ENCODE peak calls at places on chromosomes 7 and 10, in eight cellular contexts. One of them, this sample, is unnamed.

GRCh38 chr10:84510121-84510520 is 181.7 kb downstream of the CCSER2 start:
- DNase-seq in dorsolateral prefrontal cortex: no peak
- DNase-seq in endothelial cell: no peak
- DNase-seq in NCI-H748 treated with DMSO at 0.1 percent for 48 hours: no peak
- DNase-seq in Calu3: no peak
- DNase-seq in ELF-1: no peak
- DNase-seq in GM23338: no peak
- DNase-seq in cardiac septum: no peak
- DNase-seq in this sample: no peak

GRCh38 chr7:40569326-40569725 is 434.5 kb downstream of the SUGCT start:
- DNase-seq in dorsolateral prefrontal cortex: no peak
- DNase-seq in endothelial cell: no peak
- DNase-seq in NCI-H748 treated with DMSO at 0.1 percent for 48 hours: no peak
- DNase-seq in Calu3: no peak
- DNase-seq in ELF-1: no peak
- DNase-seq in GM23338: peak
- DNase-seq in cardiac septum: no peak
- DNase-seq in this sample: no peak

GRCh38 chr7:130151591-130152269 is 53.5 kb downstream of the TMEM209 start:
- DNase-seq in dorsolateral prefrontal cortex: no peak
- DNase-seq in endothelial cell: no peak
- DNase-seq in NCI-H748 treated with DMSO at 0.1 percent for 48 hours: no peak
- DNase-seq in Calu3: no peak
- DNase-seq in ELF-1: no peak
- DNase-seq in GM23338: no peak
- DNase-seq in cardiac septum: no peak
- DNase-seq in this sample: peak

GRCh38 chr7:1476859-1477258 is 17.6 kb upstream of the MICALL2 start:
- DNase-seq in dorsolateral prefrontal cortex: no peak
- DNase-seq in endothelial cell: no peak
- DNase-seq in NCI-H748 treated with DMSO at 0.1 percent for 48 hours: no peak
- DNase-seq in Calu3: no peak
- DNase-seq in ELF-1: no peak
- DNase-seq in GM23338: no peak
- DNase-seq in cardiac septum: no peak
- DNase-seq in this sample: no peak

GRCh38 chr10:8581521-8582225 is 527.2 kb downstream of the GATA3 start:
- DNase-seq in dorsolateral prefrontal cortex: no peak
- DNase-seq in endothelial cell: no peak
- DNase-seq in NCI-H748 treated with DMSO at 0.1 percent for 48 hours: no peak
- DNase-seq in Calu3: no peak
- DNase-seq in ELF-1: peak
- DNase-seq in GM23338: no peak
- DNase-seq in cardiac septum: no peak
- DNase-seq in this sample: no peak

GRCh38 chr10:69552268-69552667 is 21.0 kb downstream of the NEUROG3 start:
- DNase-seq in dorsolateral prefrontal cortex: no peak
- DNase-seq in endothelial cell: no peak
- DNase-seq in NCI-H748 treated with DMSO at 0.1 percent for 48 hours: no peak
- DNase-seq in Calu3: no peak
- DNase-seq in ELF-1: no peak
- DNase-seq in GM23338: no peak
- DNase-seq in cardiac septum: no peak
- DNase-seq in this sample: no peak

GRCh38 chr10:1102392-1102791 is 46.2 kb downstream of the WDR37 start:
- DNase-seq in dorsolateral prefrontal cortex: no peak
- DNase-seq in endothelial cell: no peak
- DNase-seq in NCI-H748 treated with DMSO at 0.1 percent for 48 hours: no peak
- DNase-seq in Calu3: no peak
- DNase-seq in ELF-1: no peak
- DNase-seq in GM23338: no peak
- DNase-seq in cardiac septum: no peak
- DNase-seq in this sample: no peak

GRCh38 chr7:129091484-129092002 is 36.6 kb upstream of the TNPO3 start:
- DNase-seq in dorsolateral prefrontal cortex: peak
- DNase-seq in endothelial cell: peak
- DNase-seq in NCI-H748 treated with DMSO at 0.1 percent for 48 hours: peak
- DNase-seq in Calu3: peak
- DNase-seq in ELF-1: peak
- DNase-seq in GM23338: peak
- DNase-seq in cardiac septum: peak
- DNase-seq in this sample: peak

GRCh38 chr7:85508642-85509429 is 322.0 kb upstream of the SEMA3D start:
- DNase-seq in dorsolateral prefrontal cortex: no peak
- DNase-seq in endothelial cell: no peak
- DNase-seq in NCI-H748 treated with DMSO at 0.1 percent for 48 hours: no peak
- DNase-seq in Calu3: no peak
- DNase-seq in ELF-1: no peak
- DNase-seq in GM23338: no peak
- DNase-seq in cardiac septum: no peak
- DNase-seq in this sample: no peak

GRCh38 chr10:126502481-126502880 is 114.2 kb upstream of the ADAM12 start:
- DNase-seq in dorsolateral prefrontal cortex: no peak
- DNase-seq in endothelial cell: no peak
- DNase-seq in NCI-H748 treated with DMSO at 0.1 percent for 48 hours: no peak
- DNase-seq in Calu3: no peak
- DNase-seq in ELF-1: no peak
- DNase-seq in GM23338: no peak
- DNase-seq in cardiac septum: no peak
- DNase-seq in this sample: no peak

GRCh38 chr7:47804767-47805545 is 143.3 kb downstream of the PKD1L1 start:
- DNase-seq in dorsolateral prefrontal cortex: no peak
- DNase-seq in endothelial cell: no peak
- DNase-seq in NCI-H748 treated with DMSO at 0.1 percent for 48 hours: no peak
- DNase-seq in Calu3: no peak
- DNase-seq in ELF-1: no peak
- DNase-seq in GM23338: no peak
- DNase-seq in cardiac septum: no peak
- DNase-seq in this sample: no peak

GRCh38 chr10:74208081-74208480 is 57.1 kb downstream of the ADK start:
- DNase-seq in dorsolateral prefrontal cortex: no peak
- DNase-seq in endothelial cell: no peak
- DNase-seq in NCI-H748 treated with DMSO at 0.1 percent for 48 hours: peak
- DNase-seq in Calu3: peak
- DNase-seq in ELF-1: no peak
- DNase-seq in GM23338: peak
- DNase-seq in cardiac septum: no peak
- DNase-seq in this sample: peak

GRCh38 chr10:132560248-132560731 is 22.7 kb downstream of the INPP5A start:
- DNase-seq in dorsolateral prefrontal cortex: no peak
- DNase-seq in endothelial cell: no peak
- DNase-seq in NCI-H748 treated with DMSO at 0.1 percent for 48 hours: no peak
- DNase-seq in Calu3: no peak
- DNase-seq in ELF-1: no peak
- DNase-seq in GM23338: no peak
- DNase-seq in cardiac septum: no peak
- DNase-seq in this sample: no peak